ENCODE peak calls at places on chromosomes 3 and 15, in seven cellular contexts. One of them, this sample, is unnamed.

GRCh38 chr15:67820147-67820991 is 4.9 kb upstream of the SKOR1 start:
- DNase-seq in SW480: no peak
- DNase-seq in cardiac fibroblast: no peak
- DNase-seq in body of pancreas: no peak
- DNase-seq in PC-9: no peak
- DNase-seq in heart right ventricle: no peak
- DNase-seq in AG09319: no peak
- DNase-seq in this sample: no peak

GRCh38 chr3:119810018-119810435 is 28.1 kb downstream of the NR1I2 start:
- DNase-seq in SW480: no peak
- DNase-seq in cardiac fibroblast: peak
- DNase-seq in body of pancreas: peak
- DNase-seq in PC-9: no peak
- DNase-seq in heart right ventricle: no peak
- DNase-seq in AG09319: no peak
- DNase-seq in this sample: no peak

GRCh38 chr3:197494366-197495058 is 61.3 kb downstream of the BDH1 start:
- DNase-seq in SW480: peak
- DNase-seq in cardiac fibroblast: no peak
- DNase-seq in body of pancreas: no peak
- DNase-seq in PC-9: peak
- DNase-seq in heart right ventricle: no peak
- DNase-seq in AG09319: no peak
- DNase-seq in this sample: no peak

GRCh38 chr3:4492240-4493007 is 724 bp upstream of the ITPR1 start:
- DNase-seq in SW480: peak
- DNase-seq in cardiac fibroblast: peak
- DNase-seq in body of pancreas: peak
- DNase-seq in PC-9: peak
- DNase-seq in heart right ventricle: peak
- DNase-seq in AG09319: no peak
- DNase-seq in this sample: no peak

GRCh38 chr3:81958967-81959625 is 197.7 kb upstream of the GBE1 start:
- DNase-seq in SW480: no peak
- DNase-seq in cardiac fibroblast: peak
- DNase-seq in body of pancreas: no peak
- DNase-seq in PC-9: no peak
- DNase-seq in heart right ventricle: no peak
- DNase-seq in AG09319: peak
- DNase-seq in this sample: no peak

GRCh38 chr3:133992951-133993595 is 36.7 kb downstream of the SLCO2A1 start:
- DNase-seq in SW480: no peak
- DNase-seq in cardiac fibroblast: no peak
- DNase-seq in body of pancreas: no peak
- DNase-seq in PC-9: no peak
- DNase-seq in heart right ventricle: no peak
- DNase-seq in AG09319: no peak
- DNase-seq in this sample: no peak

GRCh38 chr3:115999001-115999400 is 375.7 kb downstream of the GAP43 start:
- DNase-seq in SW480: no peak
- DNase-seq in cardiac fibroblast: no peak
- DNase-seq in body of pancreas: no peak
- DNase-seq in PC-9: no peak
- DNase-seq in heart right ventricle: no peak
- DNase-seq in AG09319: no peak
- DNase-seq in this sample: no peak

GRCh38 chr3:148191966-148192365 is 505.7 kb upstream of the AGTR1 start:
- DNase-seq in SW480: no peak
- DNase-seq in cardiac fibroblast: no peak
- DNase-seq in body of pancreas: no peak
- DNase-seq in PC-9: no peak
- DNase-seq in heart right ventricle: no peak
- DNase-seq in AG09319: no peak
- DNase-seq in this sample: no peak

GRCh38 chr3:8713901-8714759 is 19.5 kb upstream of the CAV3 start:
- DNase-seq in SW480: no peak
- DNase-seq in cardiac fibroblast: no peak
- DNase-seq in body of pancreas: no peak
- DNase-seq in PC-9: no peak
- DNase-seq in heart right ventricle: no peak
- DNase-seq in AG09319: no peak
- DNase-seq in this sample: no peak

GRCh38 chr3:186214670-186215069 is 105.8 kb upstream of the ETV5 start:
- DNase-seq in SW480: peak
- DNase-seq in cardiac fibroblast: no peak
- DNase-seq in body of pancreas: no peak
- DNase-seq in PC-9: no peak
- DNase-seq in heart right ventricle: no peak
- DNase-seq in AG09319: no peak
- DNase-seq in this sample: no peak

GRCh38 chr3:59563072-59563605 is 513.3 kb upstream of the CFAP20DC start:
- DNase-seq in SW480: no peak
- DNase-seq in cardiac fibroblast: no peak
- DNase-seq in body of pancreas: no peak
- DNase-seq in PC-9: no peak
- DNase-seq in heart right ventricle: no peak
- DNase-seq in AG09319: no peak
- DNase-seq in this sample: no peak

GRCh38 chr3:100189444-100189964 is 71.3 kb upstream of the TBC1D23 start:
- DNase-seq in SW480: no peak
- DNase-seq in cardiac fibroblast: no peak
- DNase-seq in body of pancreas: no peak
- DNase-seq in PC-9: peak
- DNase-seq in heart right ventricle: no peak
- DNase-seq in AG09319: no peak
- DNase-seq in this sample: no peak

GRCh38 chr3:30618508-30618907 is 12.1 kb downstream of the TGFBR2 start:
- DNase-seq in SW480: no peak
- DNase-seq in cardiac fibroblast: no peak
- DNase-seq in body of pancreas: no peak
- DNase-seq in PC-9: no peak
- DNase-seq in heart right ventricle: no peak
- DNase-seq in AG09319: no peak
- DNase-seq in this sample: no peak

GRCh38 chr3:100277255-100277800 is 16.5 kb downstream of the TBC1D23 start:
- DNase-seq in SW480: peak
- DNase-seq in cardiac fibroblast: no peak
- DNase-seq in body of pancreas: no peak
- DNase-seq in PC-9: no peak
- DNase-seq in heart right ventricle: no peak
- DNase-seq in AG09319: no peak
- DNase-seq in this sample: no peak